ENCODE peak calls at places on chromosomes 3 and 15, in five cellular contexts. One of them, this sample, is unnamed.

GRCh38 chr15:25054329-25054728 is 99.5 kb downstream of the SNRPN start:
- DNase-seq in SK-N-SH: no peak
- DNase-seq in HCT116: no peak
- DNase-seq in K562: no peak
- DNase-seq in HepG2: no peak
- DNase-seq in this sample: no peak

GRCh38 chr3:55329849-55330248 is 157.3 kb downstream of the WNT5A start:
- DNase-seq in SK-N-SH: no peak
- DNase-seq in HCT116: no peak
- DNase-seq in K562: no peak
- DNase-seq in HepG2: no peak
- DNase-seq in this sample: no peak

GRCh38 chr3:150227839-150228238 is 180.3 kb upstream of the TSC22D2 start:
- DNase-seq in SK-N-SH: peak; percentile 30
- DNase-seq in HCT116: peak; percentile 32
- DNase-seq in K562: peak; percentile 58
- DNase-seq in HepG2: peak; percentile 62
- DNase-seq in this sample: no peak

GRCh38 chr3:48402281-48402732 is 27.6 kb downstream of the PLXNB1 start:
- DNase-seq in SK-N-SH: peak; percentile 18
- DNase-seq in HCT116: peak; percentile 46
- DNase-seq in K562: peak; percentile 35
- DNase-seq in HepG2: no peak
- DNase-seq in this sample: no peak

GRCh38 chr3:167102071-167102470 is 278.0 kb downstream of the ZBBX start:
- DNase-seq in SK-N-SH: no peak
- DNase-seq in HCT116: peak; percentile 6
- DNase-seq in K562: no peak
- DNase-seq in HepG2: peak; percentile 3
- DNase-seq in this sample: no peak

GRCh38 chr3:19264424-19264823 is 116.1 kb downstream of the KCNH8 start:
- DNase-seq in SK-N-SH: no peak
- DNase-seq in HCT116: no peak
- DNase-seq in K562: no peak
- DNase-seq in HepG2: no peak
- DNase-seq in this sample: peak; percentile 3

GRCh38 chr15:41115652-41116115 is 396 bp downstream of the INO80 start:
- DNase-seq in SK-N-SH: no peak
- DNase-seq in HCT116: peak; percentile 10
- DNase-seq in K562: peak; percentile 91
- DNase-seq in HepG2: peak; percentile 50
- DNase-seq in this sample: peak; percentile 69

GRCh38 chr3:21795152-21795837 is 44.3 kb upstream of the ZNF385D start:
- DNase-seq in SK-N-SH: peak; percentile 59
- DNase-seq in HCT116: no peak
- DNase-seq in K562: no peak
- DNase-seq in HepG2: no peak
- DNase-seq in this sample: no peak

GRCh38 chr15:67433495-67434099 is 87.3 kb upstream of the C15orf61 start:
- DNase-seq in SK-N-SH: peak; percentile 63
- DNase-seq in HCT116: peak; percentile 27
- DNase-seq in K562: peak; percentile 60
- DNase-seq in HepG2: peak; percentile 24
- DNase-seq in this sample: peak; percentile 65

GRCh38 chr3:194730369-194730768 is 44.7 kb downstream of the FAM43A start:
- DNase-seq in SK-N-SH: no peak
- DNase-seq in HCT116: no peak
- DNase-seq in K562: no peak
- DNase-seq in HepG2: no peak
- DNase-seq in this sample: peak; percentile 67

GRCh38 chr3:101849714-101850326 is 506 bp downstream of the NFKBIZ start:
- DNase-seq in SK-N-SH: peak; percentile 76
- DNase-seq in HCT116: no peak
- DNase-seq in K562: peak; percentile 42
- DNase-seq in HepG2: no peak
- DNase-seq in this sample: peak; percentile 57

GRCh38 chr3:150237490-150237889 is 170.6 kb upstream of the TSC22D2 start:
- DNase-seq in SK-N-SH: no peak
- DNase-seq in HCT116: peak; percentile 22
- DNase-seq in K562: no peak
- DNase-seq in HepG2: no peak
- DNase-seq in this sample: no peak

GRCh38 chr3:69669070-69669469 is 70.2 kb upstream of the MITF start:
- DNase-seq in SK-N-SH: no peak
- DNase-seq in HCT116: no peak
- DNase-seq in K562: no peak
- DNase-seq in HepG2: no peak
- DNase-seq in this sample: no peak

GRCh38 chr3:99867594-99868437 is 50.2 kb downstream of the CMSS1 start:
- DNase-seq in SK-N-SH: no peak
- DNase-seq in HCT116: no peak
- DNase-seq in K562: no peak
- DNase-seq in HepG2: no peak
- DNase-seq in this sample: no peak

GRCh38 chr15:69729167-69729748 is 276.6 kb downstream of the RPLP1 start:
- DNase-seq in SK-N-SH: peak; percentile 56
- DNase-seq in HCT116: peak; percentile 18
- DNase-seq in K562: peak; percentile 59
- DNase-seq in HepG2: no peak
- DNase-seq in this sample: peak; percentile 21

GRCh38 chr15:58462547-58462946 is 30.8 kb downstream of the LIPC start:
- DNase-seq in SK-N-SH: no peak
- DNase-seq in HCT116: no peak
- DNase-seq in K562: no peak
- DNase-seq in HepG2: no peak
- DNase-seq in this sample: peak; percentile 63

GRCh38 chr3:62375655-62376054 is 2.3 kb upstream of the FEZF2 start:
- DNase-seq in SK-N-SH: no peak
- DNase-seq in HCT116: no peak
- DNase-seq in K562: no peak
- DNase-seq in HepG2: no peak
- DNase-seq in this sample: no peak

GRCh38 chr3:151419806-151420205 is 35.3 kb upstream of the P2RY12 start:
- DNase-seq in SK-N-SH: no peak
- DNase-seq in HCT116: no peak
- DNase-seq in K562: no peak
- DNase-seq in HepG2: no peak
- DNase-seq in this sample: no peak

GRCh38 chr3:50267280-50267913 is 1.6 kb upstream of the SEMA3B start:
- DNase-seq in SK-N-SH: no peak
- DNase-seq in HCT116: no peak
- DNase-seq in K562: peak; percentile 47
- DNase-seq in HepG2: no peak
- DNase-seq in this sample: peak; percentile 52

GRCh38 chr3:11212301-11212613 is 58.0 kb downstream of the HRH1 start:
- DNase-seq in SK-N-SH: no peak
- DNase-seq in HCT116: peak; percentile 13
- DNase-seq in K562: no peak
- DNase-seq in HepG2: no peak
- DNase-seq in this sample: no peak

GRCh38 chr3:139226731-139227130 is 117.1 kb upstream of the MRPS22 start:
- DNase-seq in SK-N-SH: no peak
- DNase-seq in HCT116: no peak
- DNase-seq in K562: no peak
- DNase-seq in HepG2: no peak
- DNase-seq in this sample: no peak

GRCh38 chr3:73228425-73228824 is 167.0 kb downstream of the EBLN2 start:
- DNase-seq in SK-N-SH: no peak
- DNase-seq in HCT116: no peak
- DNase-seq in K562: no peak
- DNase-seq in HepG2: no peak
- DNase-seq in this sample: no peak

GRCh38 chr3:10405816-10406215 is 84.9 kb upstream of the SEC13 start:
- DNase-seq in SK-N-SH: no peak
- DNase-seq in HCT116: no peak
- DNase-seq in K562: no peak
- DNase-seq in HepG2: no peak
- DNase-seq in this sample: no peak

GRCh38 chr3:59422312-59422711 is 372.5 kb upstream of the CFAP20DC start:
- DNase-seq in SK-N-SH: no peak
- DNase-seq in HCT116: no peak
- DNase-seq in K562: no peak
- DNase-seq in HepG2: no peak
- DNase-seq in this sample: no peak

GRCh38 chr15:96339662-96340347 is 9.3 kb downstream of the NR2F2 start:
- DNase-seq in SK-N-SH: no peak
- DNase-seq in HCT116: no peak
- DNase-seq in K562: no peak
- DNase-seq in HepG2: no peak
- DNase-seq in this sample: no peak

GRCh38 chr15:100767002-100767825 is 112.4 kb upstream of the ALDH1A3 start:
- DNase-seq in SK-N-SH: peak; percentile 25
- DNase-seq in HCT116: no peak
- DNase-seq in K562: no peak
- DNase-seq in HepG2: no peak
- DNase-seq in this sample: no peak

GRCh38 chr15:60338810-60339209 is 59.0 kb downstream of the ANXA2 start:
- DNase-seq in SK-N-SH: no peak
- DNase-seq in HCT116: no peak
- DNase-seq in K562: no peak
- DNase-seq in HepG2: peak; percentile 4
- DNase-seq in this sample: no peak

GRCh38 chr3:181379278-181379677 is 332.4 kb upstream of the SOX2 start:
- DNase-seq in SK-N-SH: no peak
- DNase-seq in HCT116: no peak
- DNase-seq in K562: no peak
- DNase-seq in HepG2: no peak
- DNase-seq in this sample: no peak

GRCh38 chr3:123799544-123800351 is 84.4 kb downstream of the MYLK start:
- DNase-seq in SK-N-SH: no peak
- DNase-seq in HCT116: no peak
- DNase-seq in K562: no peak
- DNase-seq in HepG2: peak; percentile 89
- DNase-seq in this sample: no peak

GRCh38 chr15:66696770-66697169 is 5.3 kb upstream of the SMAD6 start:
- DNase-seq in SK-N-SH: no peak
- DNase-seq in HCT116: no peak
- DNase-seq in K562: no peak
- DNase-seq in HepG2: no peak
- DNase-seq in this sample: no peak

GRCh38 chr3:42712716-42713372 is 10.2 kb upstream of the HHATL start:
- DNase-seq in SK-N-SH: peak; percentile 5
- DNase-seq in HCT116: no peak
- DNase-seq in K562: no peak
- DNase-seq in HepG2: no peak
- DNase-seq in this sample: no peak

GRCh38 chr3:188531210-188531609 is 377.3 kb downstream of the LPP start:
- DNase-seq in SK-N-SH: no peak
- DNase-seq in HCT116: no peak
- DNase-seq in K562: no peak
- DNase-seq in HepG2: peak; percentile 31
- DNase-seq in this sample: no peak

GRCh38 chr3:30162579-30162978 is 443.8 kb upstream of the TGFBR2 start:
- DNase-seq in SK-N-SH: no peak
- DNase-seq in HCT116: no peak
- DNase-seq in K562: no peak
- DNase-seq in HepG2: no peak
- DNase-seq in this sample: no peak

GRCh38 chr3:23495507-23495906 is 292.4 kb downstream of the UBE2E2 start:
- DNase-seq in SK-N-SH: peak; percentile 40
- DNase-seq in HCT116: no peak
- DNase-seq in K562: no peak
- DNase-seq in HepG2: no peak
- DNase-seq in this sample: no peak
- TF ChIP-seq JUND in SK-N-SH: no peak
- TF ChIP-seq JUND in HCT116: no peak
- TF ChIP-seq JUND in K562: no peak
- TF ChIP-seq JUND in HepG2: no peak
- TF ChIP-seq JUND in this sample: no peak

DNA sequence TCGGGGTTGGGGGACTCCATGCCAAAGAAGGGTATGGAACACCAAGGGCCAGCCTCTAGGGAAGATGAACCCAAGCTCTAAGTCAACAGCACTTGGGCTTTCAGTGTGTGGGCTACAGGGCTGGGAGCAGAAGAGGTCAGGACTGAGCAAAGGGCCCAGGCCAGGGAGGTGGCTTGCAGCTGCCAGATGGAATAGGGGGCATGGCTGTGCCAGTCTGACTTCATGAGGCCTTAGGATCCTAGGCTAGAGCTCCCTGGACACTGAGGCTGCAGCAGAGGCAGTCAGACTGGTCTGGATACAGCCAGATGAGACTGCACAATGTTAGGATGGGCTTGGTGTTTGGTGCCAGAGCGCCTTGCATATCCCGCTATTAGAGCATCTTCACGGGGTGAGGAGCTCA is 3.8 kb downstream of the RASGRF1 start:
- DNase-seq in SK-N-SH: no peak
- DNase-seq in HCT116: no peak
- DNase-seq in K562: no peak
- DNase-seq in HepG2: no peak
- DNase-seq in this sample: no peak
- TF ChIP-seq JUND in SK-N-SH: no peak
- TF ChIP-seq JUND in HCT116: no peak
- TF ChIP-seq JUND in K562: no peak
- TF ChIP-seq JUND in HepG2: no peak
- TF ChIP-seq JUND in this sample: no peak

GRCh38 chr3:183502782-183503181 is 52.7 kb downstream of the KLHL6 start:
- DNase-seq in SK-N-SH: peak; percentile 44
- DNase-seq in HCT116: no peak
- DNase-seq in K562: no peak
- DNase-seq in HepG2: no peak
- DNase-seq in this sample: peak; percentile 91

GRCh38 chr3:183500981-183501704 is 54.4 kb downstream of the KLHL6 start:
- DNase-seq in SK-N-SH: no peak
- DNase-seq in HCT116: no peak
- DNase-seq in K562: no peak
- DNase-seq in HepG2: no peak
- DNase-seq in this sample: no peak

GRCh38 chr3:183504597-183504996 is 50.9 kb downstream of the KLHL6 start:
- DNase-seq in SK-N-SH: no peak
- DNase-seq in HCT116: no peak
- DNase-seq in K562: no peak
- DNase-seq in HepG2: no peak
- DNase-seq in this sample: no peak

GRCh38 chr3:183502237-183502636 is 53.3 kb downstream of the KLHL6 start:
- DNase-seq in SK-N-SH: no peak
- DNase-seq in HCT116: no peak
- DNase-seq in K562: no peak
- DNase-seq in HepG2: no peak
- DNase-seq in this sample: no peak

GRCh38 chr3:183503738-183504137 is 51.8 kb downstream of the KLHL6 start:
- DNase-seq in SK-N-SH: peak; percentile 33
- DNase-seq in HCT116: no peak
- DNase-seq in K562: no peak
- DNase-seq in HepG2: no peak
- DNase-seq in this sample: peak; percentile 42
- TF ChIP-seq JUND in SK-N-SH: no peak
- TF ChIP-seq JUND in HCT116: no peak
- TF ChIP-seq JUND in K562: no peak
- TF ChIP-seq JUND in HepG2: no peak
- TF ChIP-seq JUND in this sample: no peak

DNA sequence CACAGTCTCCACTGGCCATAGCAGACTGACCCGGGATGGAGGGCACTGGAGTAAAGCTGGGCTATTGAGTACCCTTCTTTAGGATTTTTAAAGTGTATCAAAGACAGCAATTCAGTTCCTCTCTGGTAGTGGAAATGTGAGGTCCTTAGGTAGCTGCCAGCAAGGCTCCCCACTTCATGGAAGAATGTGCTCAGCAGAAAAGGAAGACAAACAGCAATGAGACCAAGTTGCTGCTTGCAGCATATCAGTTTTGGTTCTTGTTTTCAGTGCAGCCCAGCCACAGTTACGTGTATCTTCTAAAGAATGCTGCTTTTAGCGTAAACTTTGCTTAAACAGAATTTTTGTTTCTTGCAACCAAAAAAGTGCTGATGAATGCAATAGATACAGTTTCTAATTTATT is 374.0 kb upstream of the CBLB start:
- DNase-seq in SK-N-SH: no peak
- DNase-seq in HCT116: no peak
- DNase-seq in K562: no peak
- DNase-seq in HepG2: no peak
- DNase-seq in this sample: no peak
- TF ChIP-seq JUND in SK-N-SH: no peak
- TF ChIP-seq JUND in HCT116: no peak
- TF ChIP-seq JUND in K562: no peak
- TF ChIP-seq JUND in HepG2: no peak
- TF ChIP-seq JUND in this sample: no peak

This sample was measured in T47D.